ENCODE peak calls at places on chromosomes 12 and 14, in six cellular contexts. K, P, G, O, Z and R are unnamed samples.

GRCh38 chr14:89600950-89601826 is 184.2 kb upstream of the FOXN3 start:
- DNase-seq in K (no peak), P (no peak), G (no peak), O (no peak), Z (no peak), R (no peak)

GRCh38 chr14:65997350-65997749 is 488.8 kb upstream of the CCDC196 start:
- DNase-seq in K (no peak), P (no peak), G (no peak), O (no peak), Z (no peak), R (no peak)

GRCh38 chr14:104353221-104353920 is 215.0 kb downstream of the KIF26A start:
- DNase-seq in K (no peak), P (no peak), G (no peak), O (no peak), Z (no peak), R (no peak)

GRCh38 chr12:30847259-30847658 is 79.3 kb upstream of the TSPAN11 start:
- DNase-seq in K (peak), P (peak), G (peak), O (peak), Z (no peak), R (peak)

GRCh38 chr12:128570191-128571065 is 253.3 kb downstream of the SLC15A4 start:
- DNase-seq in K (no peak), P (no peak), G (no peak), O (no peak), Z (no peak), R (peak)

GRCh38 chr14:36313898-36314297 is 6.5 kb downstream of the MBIP start:
- DNase-seq in K (no peak), P (no peak), G (peak), O (no peak), Z (no peak), R (no peak)

GRCh38 chr12:123269395-123269892 is 2.2 kb downstream of the CDK2AP1 start:
- DNase-seq in K (no peak), P (peak), G (peak), O (peak), Z (peak), R (no peak)

GRCh38 chr12:47870175-47870781 is 34.5 kb downstream of the VDR start:
- DNase-seq in K (no peak), P (peak), G (peak), O (no peak), Z (peak), R (peak)

GRCh38 chr14:39376671-39377403 is 55.4 kb downstream of the FBXO33 start:
- DNase-seq in K (no peak), P (no peak), G (peak), O (no peak), Z (no peak), R (no peak)

GRCh38 chr12:43835656-43836454 is at the start of gene TMEM117:
- DNase-seq in K (peak), P (peak), G (peak), O (peak), Z (peak), R (no peak)

GRCh38 chr14:90815567-90815816 is 738 bp downstream of the TTC7B start:
- DNase-seq in K (no peak), P (no peak), G (no peak), O (no peak), Z (no peak), R (no peak)

GRCh38 chr14:68263563-68264350 is 444.2 kb downstream of the RAD51B start:
- DNase-seq in K (no peak), P (peak), G (no peak), O (no peak), Z (no peak), R (no peak)

GRCh38 chr14:70789361-70789760 is 20.0 kb downstream of the MAP3K9 start:
- DNase-seq in K (no peak), P (no peak), G (no peak), O (no peak), Z (no peak), R (no peak)

GRCh38 chr12:89731064-89731463 is 22.4 kb upstream of the ATP2B1 start:
- DNase-seq in K (no peak), P (no peak), G (no peak), O (no peak), Z (no peak), R (no peak)

GRCh38 chr12:89730060-89730459 is 21.4 kb upstream of the ATP2B1 start:
- DNase-seq in K (no peak), P (no peak), G (no peak), O (no peak), Z (no peak), R (no peak)

GRCh38 chr12:89733579-89734201 is 25.1 kb upstream of the ATP2B1 start:
- DNase-seq in K (peak), P (no peak), G (no peak), O (no peak), Z (no peak), R (no peak)

GRCh38 chr12:89732511-89732910 is 23.9 kb upstream of the ATP2B1 start:
- DNase-seq in K (no peak), P (no peak), G (no peak), O (no peak), Z (no peak), R (no peak)

GRCh38 chr12:89731614-89732013 is 23.0 kb upstream of the ATP2B1 start:
- DNase-seq in K (no peak), P (no peak), G (no peak), O (no peak), Z (no peak), R (no peak)
- TF ChIP-seq GABPA in K (no peak), P (no peak), G (no peak), O (no peak), Z (no peak), R (no peak)

GRCh38 chr12:132327351-132328171 is 1.8 kb downstream of the GALNT9 start:
- DNase-seq in K (peak), P (no peak), G (no peak), O (no peak), Z (no peak), R (no peak)
- TF ChIP-seq GABPA in K (no peak), P (peak), G (no peak), O (no peak), Z (no peak), R (no peak)

GRCh38 chr12:40224439-40225291 is at the start of gene LRRK2:
- DNase-seq in K (peak), P (peak), G (no peak), O (peak), Z (peak), R (no peak)

GRCh38 chr12:40226652-40227051 is 1.9 kb downstream of the LRRK2 start:
- DNase-seq in K (no peak), P (no peak), G (no peak), O (no peak), Z (no peak), R (no peak)

GRCh38 chr12:40225337-40225983 is 663 bp downstream of the LRRK2 start:
- DNase-seq in K (no peak), P (no peak), G (no peak), O (no peak), Z (no peak), R (no peak)

GRCh38 chr12:40227447-40227846 is 2.6 kb downstream of the LRRK2 start:
- DNase-seq in K (no peak), P (no peak), G (no peak), O (no peak), Z (no peak), R (no peak)

GRCh38 chr12:40225984-40226602 is 1.3 kb downstream of the LRRK2 start:
- DNase-seq in K (no peak), P (no peak), G (no peak), O (no peak), Z (no peak), R (peak)
- TF ChIP-seq GABPA in K (no peak), P (no peak), G (no peak), O (no peak), Z (no peak), R (no peak)

DNA sequence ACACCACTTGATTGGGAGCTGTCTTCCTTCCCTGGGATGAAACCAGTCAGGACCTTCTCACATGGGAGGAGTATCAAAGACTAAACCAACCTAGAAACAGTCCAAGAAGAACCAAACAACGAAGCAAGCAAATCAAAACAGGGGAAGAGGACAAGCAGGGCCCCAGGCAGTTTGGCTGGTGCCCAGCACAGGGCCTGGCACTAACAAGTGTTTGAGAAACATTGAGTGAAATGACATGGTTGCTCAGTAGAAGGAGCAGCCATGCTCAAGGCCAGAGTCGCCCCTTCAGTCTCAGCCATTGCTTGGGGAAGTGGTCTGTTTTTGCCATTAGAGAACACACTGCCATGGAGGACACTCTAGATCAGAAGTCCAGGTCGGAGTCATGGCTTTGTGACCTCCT is 323.1 kb downstream of the CACNA1C start:
- DNase-seq in K (no peak), P (no peak), G (no peak), O (no peak), Z (no peak), R (no peak)
- TF ChIP-seq GABPA in K (no peak), P (no peak), G (no peak), O (no peak), Z (no peak), R (no peak)

DNA sequence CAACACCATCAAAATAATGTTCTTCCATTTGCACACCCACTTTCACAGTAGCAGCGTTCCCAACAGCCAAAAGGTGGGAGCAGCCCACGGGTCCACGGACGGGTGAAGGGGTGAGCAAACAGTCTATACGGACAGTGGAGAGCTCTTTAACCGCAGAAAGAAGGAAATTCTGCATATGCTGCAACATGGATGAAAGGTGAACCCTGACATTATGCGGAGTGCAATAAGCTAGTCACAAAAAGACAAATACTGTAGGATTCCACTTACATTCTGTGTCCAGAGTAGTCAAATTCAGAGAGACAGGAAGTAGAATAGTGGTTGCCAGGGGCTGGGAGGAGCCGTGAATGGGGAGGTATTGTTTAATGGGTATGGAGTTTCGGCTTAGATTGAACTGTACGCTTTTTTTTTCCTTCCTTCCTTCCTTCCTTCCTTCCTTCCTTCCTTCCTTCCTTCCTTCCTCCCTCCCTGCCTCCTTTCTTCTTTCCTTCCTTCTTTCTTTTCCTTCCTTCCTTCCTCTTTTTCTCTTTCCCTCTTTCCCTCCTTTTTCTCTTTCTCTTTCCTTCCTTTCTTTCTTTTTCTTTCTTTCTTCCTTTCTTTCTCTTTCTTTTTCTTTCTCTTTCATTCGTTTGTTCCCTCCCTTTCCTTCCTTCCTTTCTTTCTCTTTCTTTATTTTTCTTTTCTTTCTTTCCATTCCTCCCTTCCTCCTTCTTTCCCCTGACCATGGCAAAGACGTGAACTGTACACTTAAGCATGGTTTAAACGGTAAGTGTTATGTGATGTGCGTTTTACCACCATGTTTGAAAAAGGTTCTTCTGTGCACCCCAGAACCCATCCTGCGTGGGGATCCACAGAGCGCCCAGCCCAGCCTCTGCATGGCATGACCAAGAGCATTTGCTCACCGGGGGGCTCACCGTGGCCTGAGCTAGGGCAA is 15.9 kb upstream of the ANKRD9 start:
- DNase-seq in K (peak), P (no peak), G (peak), O (no peak), Z (no peak), R (peak)
- TF ChIP-seq GABPA in K (no peak), P (no peak), G (peak), O (no peak), Z (no peak), R (no peak)

GRCh38 chr14:57355081-57355480 is 35.3 kb upstream of the NAA30 start:
- DNase-seq in K (no peak), P (no peak), G (peak), O (no peak), Z (no peak), R (no peak)

GRCh38 chr14:57352771-57353170 is 37.6 kb upstream of the NAA30 start:
- DNase-seq in K (no peak), P (no peak), G (no peak), O (no peak), Z (no peak), R (no peak)
- TF ChIP-seq GABPA in K (no peak), P (no peak), G (no peak), O (no peak), Z (no peak), R (no peak)

GRCh38 chr12:49547090-49547690 is 8.4 kb downstream of the KCNH3 start:
- DNase-seq in K (no peak), P (peak), G (no peak), O (no peak), Z (no peak), R (no peak)
- TF ChIP-seq GABPA in K (no peak), P (no peak), G (no peak), O (no peak), Z (no peak), R (no peak)

DNA sequence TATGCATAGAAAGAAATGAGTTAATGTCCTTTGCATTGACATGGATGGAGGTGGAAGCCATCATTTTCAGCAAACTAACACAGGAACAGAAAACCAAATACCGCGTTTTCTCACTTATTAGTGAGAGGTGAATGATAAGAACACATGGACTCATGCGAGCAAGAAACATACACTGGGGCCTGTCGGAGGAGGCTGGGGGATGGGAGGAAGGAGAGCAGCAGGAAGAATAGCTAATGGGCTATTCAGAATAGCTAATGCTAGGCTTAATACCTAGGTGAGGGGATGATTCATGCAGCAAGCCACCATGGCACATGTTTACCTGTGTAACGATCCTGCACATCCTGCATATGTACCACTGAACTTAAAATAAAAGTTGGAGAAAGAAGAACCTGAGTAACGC is 29.1 kb upstream of the SYT1 start:
- DNase-seq in K (no peak), P (no peak), G (no peak), O (no peak), Z (no peak), R (no peak)
- TF ChIP-seq GABPA in K (no peak), P (no peak), G (no peak), O (no peak), Z (no peak), R (no peak)

GRCh38 chr12:100356646-100357223 is at the start of gene SLC17A8:
- DNase-seq in K (no peak), P (peak), G (no peak), O (no peak), Z (peak), R (no peak)
- TF ChIP-seq GABPA in K (no peak), P (no peak), G (no peak), O (no peak), Z (no peak), R (no peak)

GRCh38 chr14:99581960-99582359 is 22.0 kb downstream of the CCDC85C start:
- DNase-seq in K (no peak), P (no peak), G (no peak), O (no peak), Z (no peak), R (no peak)

GRCh38 chr14:99579077-99579836 is 24.8 kb downstream of the CCDC85C start:
- DNase-seq in K (no peak), P (no peak), G (no peak), O (no peak), Z (no peak), R (no peak)

GRCh38 chr14:99581371-99581770 is 22.6 kb downstream of the CCDC85C start:
- DNase-seq in K (no peak), P (no peak), G (no peak), O (no peak), Z (no peak), R (no peak)

GRCh38 chr14:99578541-99579044 is 25.4 kb downstream of the CCDC85C start:
- DNase-seq in K (no peak), P (no peak), G (no peak), O (no peak), Z (no peak), R (no peak)

GRCh38 chr14:99579903-99580570 is 24.0 kb downstream of the CCDC85C start:
- DNase-seq in K (no peak), P (peak), G (no peak), O (peak), Z (no peak), R (no peak)
- TF ChIP-seq GABPA in K (no peak), P (no peak), G (no peak), O (no peak), Z (no peak), R (no peak)